ENCODE peak calls at places on chromosomes 7 and 10, in seven cellular contexts. D is EH, B is T-helper 1 cell, V is T47D, J is RPMI7951, S is nephron progenitor cell, X is fibroblast of gingiva. T is an unnamed sample.

GRCh38 chr7:493661-494251 is 25.9 kb downstream of the PDGFA start:
- DNase-seq in X (no peak), D (no peak), S (no peak), B (no peak), J (no peak), V (no peak), T (no peak)

GRCh38 chr7:673681-674453 is 52.6 kb upstream of the DNAAF5 start:
- DNase-seq in V (no peak), J (no peak), D (no peak), S (no peak), X (no peak), B (no peak), T (no peak)

GRCh38 chr10:86284355-86285105 is 82.1 kb downstream of the GRID1 start:
- DNase-seq in D (no peak), X (no peak), B (no peak), V (no peak), S (no peak), J (no peak), T (no peak)

GRCh38 chr10:1737222-1738061 is at the start of gene ADARB2:
- DNase-seq in D (no peak), J (peak), X (no peak), V (peak), S (peak), B (no peak), T (no peak)

GRCh38 chr7:30713397-30713796 is 31.1 kb upstream of the CRHR2 start:
- DNase-seq in X (no peak), D (no peak), V (no peak), B (no peak), S (no peak), J (no peak), T (no peak)

GRCh38 chr7:29045258-29046095 is 87.3 kb upstream of the TRIL start:
- DNase-seq in D (no peak), V (no peak), J (no peak), X (no peak), B (no peak), S (no peak), T (no peak)

GRCh38 chr7:25795824-25796235 is 356.2 kb upstream of the NFE2L3 start:
- DNase-seq in V (no peak), S (no peak), J (no peak), X (peak), B (no peak), D (peak), T (peak)

GRCh38 chr7:116588225-116588624 is 63.4 kb downstream of the CAV1 start:
- DNase-seq in X (peak), D (peak), B (no peak), J (peak), S (no peak), V (no peak), T (peak)

GRCh38 chr10:127987467-127988380 is 80.8 kb downstream of the PTPRE start:
- DNase-seq in S (no peak), B (no peak), J (peak), V (no peak), D (no peak), X (no peak), T (no peak)

GRCh38 chr7:107103369-107103768 is 58.9 kb downstream of the PRKAR2B start:
- DNase-seq in S (no peak), J (peak), V (no peak), B (no peak), D (peak), X (no peak), T (peak)

GRCh38 chr10:112115781-112116385 is 67.7 kb downstream of the GPAM start:
- DNase-seq in V (peak), D (peak), B (no peak), X (peak), J (no peak), S (peak), T (peak)

GRCh38 chr7:98229441-98229840 is 18.2 kb downstream of the BHLHA15 start:
- DNase-seq in X (no peak), B (no peak), V (no peak), J (no peak), D (no peak), S (no peak), T (no peak)

GRCh38 chr10:14208231-14208630 is 122.5 kb downstream of the FRMD4A start:
- DNase-seq in X (no peak), S (no peak), D (no peak), V (no peak), B (no peak), J (no peak), T (no peak)